ENCODE peak calls at places on chromosomes 1 and 21, in ten cellular contexts. E is Calu3; X is GM04504; C is right atrium auricular region; L is stromal cell of bone marrow; W is iris pigment epithelial cell; S is uterus; Z is NCI-H774; F is HEK293T; P is stimulated activated CD8-positive, alpha-beta memory T cell treated with anti-CD3 and anti-CD28 coated beads, Interleukin-7, amount 100 ng/mL, for 1 hour. H is an unnamed sample.

GRCh38 chr1:10821388-10821787 is 24.9 kb upstream of the CASZ1 start:
- DNase-seq in E (no peak), X (no peak), C (no peak), L (no peak), W (no peak), S (no peak), Z (no peak), F (no peak), P (no peak), H (no peak)

GRCh38 chr1:27773732-27774445 is 870 bp downstream of the STX12 start:
- DNase-seq in E (no peak), X (no peak), C (no peak), L (no peak), W (peak), S (no peak), Z (no peak), F (no peak), P (no peak), H (peak)

GRCh38 chr1:36143424-36143823 is 5.9 kb downstream of the TRAPPC3 start:
- DNase-seq in E (no peak), X (no peak), C (no peak), L (no peak), W (no peak), S (no peak), Z (no peak), F (no peak), P (no peak), H (no peak)

GRCh38 chr1:41662061-41662655 is 177.7 kb upstream of the EDN2 start:
- DNase-seq in E (peak), X (no peak), C (peak), L (peak), W (peak), S (peak), Z (no peak), F (peak), P (peak), H (no peak)

GRCh38 chr1:21590116-21590905 is 78.8 kb downstream of the RAP1GAP start:
- DNase-seq in E (no peak), X (no peak), C (no peak), L (no peak), W (no peak), S (no peak), Z (no peak), F (no peak), P (no peak), H (no peak)

GRCh38 chr1:241799414-241799813 is 48.6 kb upstream of the EXO1 start:
- DNase-seq in E (no peak), X (no peak), C (no peak), L (peak), W (peak), S (no peak), Z (no peak), F (no peak), P (no peak), H (no peak)

GRCh38 chr1:16126738-16127515 is 28.9 kb downstream of the EPHA2 start:
- DNase-seq in E (no peak), X (no peak), C (no peak), L (no peak), W (no peak), S (no peak), Z (no peak), F (no peak), P (no peak), H (no peak)

GRCh38 chr21:36656138-36656537 is 42.8 kb upstream of the SIM2 start:
- DNase-seq in E (peak), X (no peak), C (no peak), L (no peak), W (no peak), S (no peak), Z (no peak), F (no peak), P (no peak), H (no peak)

GRCh38 chr1:54117815-54118563 is 34.8 kb downstream of the CDCP2 start:
- DNase-seq in E (peak), X (no peak), C (no peak), L (no peak), W (no peak), S (no peak), Z (no peak), F (no peak), P (no peak), H (no peak)

GRCh38 chr1:23561076-23561812 is 1.9 kb upstream of the ID3 start:
- DNase-seq in E (no peak), X (no peak), C (no peak), L (no peak), W (no peak), S (no peak), Z (no peak), F (no peak), P (no peak), H (no peak)

GRCh38 chr1:16183157-16183556 is 27.3 kb upstream of the EPHA2 start:
- DNase-seq in E (no peak), X (peak), C (peak), L (peak), W (peak), S (peak), Z (peak), F (no peak), P (no peak), H (peak)

GRCh38 chr1:228011721-228012311 is 5.0 kb downstream of the WNT3A start:
- DNase-seq in E (no peak), X (no peak), C (peak), L (no peak), W (no peak), S (peak), Z (no peak), F (peak), P (no peak), H (no peak)

GRCh38 chr21:42505090-42505726 is 8.4 kb upstream of the SLC37A1 start:
- DNase-seq in E (no peak), X (no peak), C (no peak), L (no peak), W (no peak), S (no peak), Z (no peak), F (no peak), P (no peak), H (no peak)

GRCh38 chr1:64282353-64282752 is 78.9 kb downstream of the UBE2U start:
- DNase-seq in E (peak), X (no peak), C (no peak), L (no peak), W (no peak), S (peak), Z (peak), F (no peak), P (no peak), H (no peak)

H was measured in GM04503.